ENCODE peak calls at places on chromosomes 4 and X, in seven cellular contexts. One of them, this sample, is unnamed.

GRCh38 chrX:152641996-152642395 is 4.3 kb downstream of the GABRQ start:
- DNase-seq in nephron progenitor cell: peak; percentile 22
- DNase-seq in NCI-H524 treated with DMSO at 0.1 percent for 48 hours: no peak
- DNase-seq in activated CD4-positive, alpha-beta T cell treated with anti-CD3 and anti-CD28 coated beads, Interleukin-2, amount 50 U/mL, for 48 hours: no peak
- DNase-seq in H54: no peak
- DNase-seq in stimulated activated CD8-positive, alpha-beta memory T cell treated with anti-CD3 and anti-CD28 coated beads, Interleukin-7, amount 100 ng/mL, for 1 hour: no peak
- DNase-seq in ELR: peak; percentile 43
- DNase-seq in this sample: no peak

GRCh38 chrX:45295587-45295986 is 94.9 kb upstream of the DIPK2B start:
- DNase-seq in nephron progenitor cell: peak; percentile 54
- DNase-seq in NCI-H524 treated with DMSO at 0.1 percent for 48 hours: no peak
- DNase-seq in activated CD4-positive, alpha-beta T cell treated with anti-CD3 and anti-CD28 coated beads, Interleukin-2, amount 50 U/mL, for 48 hours: no peak
- DNase-seq in H54: no peak
- DNase-seq in stimulated activated CD8-positive, alpha-beta memory T cell treated with anti-CD3 and anti-CD28 coated beads, Interleukin-7, amount 100 ng/mL, for 1 hour: no peak
- DNase-seq in ELR: peak; percentile 64
- DNase-seq in this sample: peak; percentile 69

GRCh38 chr4:9867746-9868425 is 86.5 kb downstream of the DRD5 start:
- DNase-seq in nephron progenitor cell: peak; percentile 23
- DNase-seq in NCI-H524 treated with DMSO at 0.1 percent for 48 hours: peak; percentile 81
- DNase-seq in activated CD4-positive, alpha-beta T cell treated with anti-CD3 and anti-CD28 coated beads, Interleukin-2, amount 50 U/mL, for 48 hours: no peak
- DNase-seq in H54: no peak
- DNase-seq in stimulated activated CD8-positive, alpha-beta memory T cell treated with anti-CD3 and anti-CD28 coated beads, Interleukin-7, amount 100 ng/mL, for 1 hour: no peak
- DNase-seq in ELR: no peak
- DNase-seq in this sample: peak; percentile 90

GRCh38 chrX:3428762-3429161 is 82.3 kb upstream of the MXRA5 start:
- DNase-seq in nephron progenitor cell: no peak
- DNase-seq in NCI-H524 treated with DMSO at 0.1 percent for 48 hours: no peak
- DNase-seq in activated CD4-positive, alpha-beta T cell treated with anti-CD3 and anti-CD28 coated beads, Interleukin-2, amount 50 U/mL, for 48 hours: no peak
- DNase-seq in H54: no peak
- DNase-seq in stimulated activated CD8-positive, alpha-beta memory T cell treated with anti-CD3 and anti-CD28 coated beads, Interleukin-7, amount 100 ng/mL, for 1 hour: no peak
- DNase-seq in ELR: no peak
- DNase-seq in this sample: no peak

GRCh38 chr4:112253382-112254000 is 21.9 kb downstream of the AP1AR start:
- DNase-seq in nephron progenitor cell: no peak
- DNase-seq in NCI-H524 treated with DMSO at 0.1 percent for 48 hours: no peak
- DNase-seq in activated CD4-positive, alpha-beta T cell treated with anti-CD3 and anti-CD28 coated beads, Interleukin-2, amount 50 U/mL, for 48 hours: no peak
- DNase-seq in H54: no peak
- DNase-seq in stimulated activated CD8-positive, alpha-beta memory T cell treated with anti-CD3 and anti-CD28 coated beads, Interleukin-7, amount 100 ng/mL, for 1 hour: no peak
- DNase-seq in ELR: no peak
- DNase-seq in this sample: no peak

GRCh38 chr4:156970501-156971167 is 965 bp downstream of the PDGFC start:
- DNase-seq in nephron progenitor cell: peak; percentile 70
- DNase-seq in NCI-H524 treated with DMSO at 0.1 percent for 48 hours: no peak
- DNase-seq in activated CD4-positive, alpha-beta T cell treated with anti-CD3 and anti-CD28 coated beads, Interleukin-2, amount 50 U/mL, for 48 hours: no peak
- DNase-seq in H54: no peak
- DNase-seq in stimulated activated CD8-positive, alpha-beta memory T cell treated with anti-CD3 and anti-CD28 coated beads, Interleukin-7, amount 100 ng/mL, for 1 hour: no peak
- DNase-seq in ELR: peak; percentile 77
- DNase-seq in this sample: peak; percentile 26

GRCh38 chr4:123573866-123574508 is 177.4 kb downstream of the SPRY1 start:
- DNase-seq in nephron progenitor cell: no peak
- DNase-seq in NCI-H524 treated with DMSO at 0.1 percent for 48 hours: no peak
- DNase-seq in activated CD4-positive, alpha-beta T cell treated with anti-CD3 and anti-CD28 coated beads, Interleukin-2, amount 50 U/mL, for 48 hours: no peak
- DNase-seq in H54: no peak
- DNase-seq in stimulated activated CD8-positive, alpha-beta memory T cell treated with anti-CD3 and anti-CD28 coated beads, Interleukin-7, amount 100 ng/mL, for 1 hour: no peak
- DNase-seq in ELR: no peak
- DNase-seq in this sample: no peak

GRCh38 chr4:147360301-147360700 is 120.6 kb upstream of the EDNRA start:
- DNase-seq in nephron progenitor cell: no peak
- DNase-seq in NCI-H524 treated with DMSO at 0.1 percent for 48 hours: no peak
- DNase-seq in activated CD4-positive, alpha-beta T cell treated with anti-CD3 and anti-CD28 coated beads, Interleukin-2, amount 50 U/mL, for 48 hours: no peak
- DNase-seq in H54: no peak
- DNase-seq in stimulated activated CD8-positive, alpha-beta memory T cell treated with anti-CD3 and anti-CD28 coated beads, Interleukin-7, amount 100 ng/mL, for 1 hour: no peak
- DNase-seq in ELR: peak; percentile 58
- DNase-seq in this sample: no peak

GRCh38 chrX:133415276-133416105 is at the start of gene GPC4:
- DNase-seq in nephron progenitor cell: peak; percentile 83
- DNase-seq in NCI-H524 treated with DMSO at 0.1 percent for 48 hours: no peak
- DNase-seq in activated CD4-positive, alpha-beta T cell treated with anti-CD3 and anti-CD28 coated beads, Interleukin-2, amount 50 U/mL, for 48 hours: peak; percentile 0
- DNase-seq in H54: peak; percentile 44
- DNase-seq in stimulated activated CD8-positive, alpha-beta memory T cell treated with anti-CD3 and anti-CD28 coated beads, Interleukin-7, amount 100 ng/mL, for 1 hour: no peak
- DNase-seq in ELR: no peak
- DNase-seq in this sample: peak; percentile 28

GRCh38 chr4:25171451-25171850 is 11.2 kb upstream of the SEPSECS start:
- DNase-seq in nephron progenitor cell: no peak
- DNase-seq in NCI-H524 treated with DMSO at 0.1 percent for 48 hours: no peak
- DNase-seq in activated CD4-positive, alpha-beta T cell treated with anti-CD3 and anti-CD28 coated beads, Interleukin-2, amount 50 U/mL, for 48 hours: no peak
- DNase-seq in H54: no peak
- DNase-seq in stimulated activated CD8-positive, alpha-beta memory T cell treated with anti-CD3 and anti-CD28 coated beads, Interleukin-7, amount 100 ng/mL, for 1 hour: no peak
- DNase-seq in ELR: no peak
- DNase-seq in this sample: no peak

GRCh38 chrX:153638436-153639176 is 8.4 kb upstream of the DUSP9 start:
- DNase-seq in nephron progenitor cell: no peak
- DNase-seq in NCI-H524 treated with DMSO at 0.1 percent for 48 hours: no peak
- DNase-seq in activated CD4-positive, alpha-beta T cell treated with anti-CD3 and anti-CD28 coated beads, Interleukin-2, amount 50 U/mL, for 48 hours: no peak
- DNase-seq in H54: no peak
- DNase-seq in stimulated activated CD8-positive, alpha-beta memory T cell treated with anti-CD3 and anti-CD28 coated beads, Interleukin-7, amount 100 ng/mL, for 1 hour: no peak
- DNase-seq in ELR: no peak
- DNase-seq in this sample: no peak

GRCh38 chr4:113784497-113785254 is 23.1 kb upstream of the CAMK2D start:
- DNase-seq in nephron progenitor cell: no peak
- DNase-seq in NCI-H524 treated with DMSO at 0.1 percent for 48 hours: no peak
- DNase-seq in activated CD4-positive, alpha-beta T cell treated with anti-CD3 and anti-CD28 coated beads, Interleukin-2, amount 50 U/mL, for 48 hours: no peak
- DNase-seq in H54: peak; percentile 23
- DNase-seq in stimulated activated CD8-positive, alpha-beta memory T cell treated with anti-CD3 and anti-CD28 coated beads, Interleukin-7, amount 100 ng/mL, for 1 hour: no peak
- DNase-seq in ELR: peak; percentile 94
- DNase-seq in this sample: no peak

GRCh38 chr4:105546086-105546485 is 6.3 kb upstream of the ARHGEF38 start:
- DNase-seq in nephron progenitor cell: no peak
- DNase-seq in NCI-H524 treated with DMSO at 0.1 percent for 48 hours: no peak
- DNase-seq in activated CD4-positive, alpha-beta T cell treated with anti-CD3 and anti-CD28 coated beads, Interleukin-2, amount 50 U/mL, for 48 hours: no peak
- DNase-seq in H54: no peak
- DNase-seq in stimulated activated CD8-positive, alpha-beta memory T cell treated with anti-CD3 and anti-CD28 coated beads, Interleukin-7, amount 100 ng/mL, for 1 hour: no peak
- DNase-seq in ELR: no peak
- DNase-seq in this sample: no peak